ENCODE peak calls at places on chromosomes 5 and 9, in four cellular contexts. X is LHCN-M2; Q is DND-41; L is activated naive CD8-positive, alpha-beta T cell treated with anti-CD3 and anti-CD28 coated beads, Interleukin-2, amount 10 ng/mL, durations not matched to agents 7 days and 5 days. T is an unnamed sample.

GRCh38 chr5:179870403-179870903 is 11.8 kb upstream of the MRNIP start:
- DNase-seq in X (peak; percentile 25), Q (no peak), L (no peak), T (no peak)

GRCh38 chr9:108467653-108468324 is 388.0 kb downstream of the ACTL7B start:
- DNase-seq in X (peak; percentile 63), Q (no peak), L (no peak), T (no peak)

GRCh38 chr5:150801117-150801927 is 22.8 kb downstream of the SMIM3 start:
- DNase-seq in X (peak; percentile 67), Q (peak; percentile 24), L (no peak), T (no peak)

GRCh38 chr5:127063236-127063913 is 9.9 kb downstream of the C5orf63 start:
- DNase-seq in X (no peak), Q (no peak), L (no peak), T (no peak)

GRCh38 chr9:35306281-35306680 is 144.5 kb downstream of the UNC13B start:
- DNase-seq in X (peak; percentile 50), Q (no peak), L (no peak), T (no peak)

GRCh38 chr5:115465416-115465815 is 79.2 kb downstream of the FEM1C start:
- DNase-seq in X (no peak), Q (no peak), L (no peak), T (no peak)

GRCh38 chr5:112196574-112196973 is 222.5 kb downstream of the EPB41L4A start:
- DNase-seq in X (no peak), Q (no peak), L (no peak), T (no peak)

GRCh38 chr5:10607023-10607665 is 43.3 kb downstream of the ANKRD33B start:
- DNase-seq in X (no peak), Q (no peak), L (no peak), T (peak; percentile 92)

GRCh38 chr5:1054799-1055775 is 46.5 kb downstream of the NKD2 start:
- DNase-seq in X (no peak), Q (no peak), L (no peak), T (no peak)

GRCh38 chr5:175343292-175343691 is 100.7 kb downstream of the DRD1 start:
- DNase-seq in X (no peak), Q (no peak), L (no peak), T (no peak)

GRCh38 chr5:36607114-36607561 is 732 bp downstream of the SLC1A3 start:
- DNase-seq in X (peak; percentile 61), Q (no peak), L (no peak), T (no peak)

GRCh38 chr9:86667307-86667706 is 280.0 kb downstream of the GAS1 start:
- DNase-seq in X (peak; percentile 89), Q (no peak), L (no peak), T (no peak)

GRCh38 chr5:172871982-172872381 is 37.9 kb downstream of the ERGIC1 start:
- DNase-seq in X (no peak), Q (no peak), L (no peak), T (no peak)

GRCh38 chr5:1859099-1859498 is 23.6 kb downstream of the IRX4 start:
- DNase-seq in X (no peak), Q (no peak), L (no peak), T (no peak)

GRCh38 chr9:133886563-133887501 is 105.3 kb downstream of the VAV2 start:
- DNase-seq in X (no peak), Q (no peak), L (no peak), T (no peak)

GRCh38 chr9:110192531-110193326 is 15.2 kb downstream of the C9orf152 start:
- DNase-seq in X (peak; percentile 78), Q (no peak), L (no peak), T (no peak)

GRCh38 chr5:180208038-180208434 is 975 bp downstream of the RASGEF1C start:
- DNase-seq in X (no peak), Q (no peak), L (no peak), T (no peak)

GRCh38 chr9:87850405-87850804 is 32.3 kb upstream of the SPATA31E1 start:
- DNase-seq in X (peak; percentile 40), Q (no peak), L (no peak), T (no peak)

GRCh38 chr5:53031695-53032096 is 42.5 kb downstream of the ITGA2 start:
- DNase-seq in X (peak; percentile 57), Q (peak; percentile 70), L (peak; percentile 46), T (no peak)

GRCh38 chr5:131286400-131286715 is 22.5 kb downstream of the CDC42SE2 start:
- DNase-seq in X (no peak), Q (no peak), L (no peak), T (no peak)

GRCh38 chr5:14270212-14270702 is 127.1 kb downstream of the TRIO start:
- DNase-seq in X (peak; percentile 85), Q (no peak), L (no peak), T (no peak)

T was measured in stimulated activated naive B cell treated with anti-CD40 and anti-IgM and Interleukin-4, amounts not matched to agents 10 μg/mL and 1 μg/mL and 100 μg/mL, for 72 hours.